ENCODE peak calls at places on chromosomes 7 and 10, in six cellular contexts. M is hepatocyte, H is fibroblast of lung, T is PC-3, I is GM23248, C is A673. E is an unnamed sample.

GRCh38 chr7:39749177-39749576 is 125.8 kb downstream of the RALA start:
- DNase-seq in M (no peak), H (peak; percentile 78), T (peak; percentile 14), I (peak; percentile 85), C (no peak), E (no peak)

GRCh38 chr7:100679129-100679926 is 5.8 kb downstream of the GNB2 start:
- DNase-seq in M (peak; percentile 26), H (no peak), T (no peak), I (peak; percentile 23), C (no peak), E (no peak)

GRCh38 chr7:28986723-28987122 is 28.6 kb upstream of the TRIL start:
- DNase-seq in M (peak; percentile 55), H (peak; percentile 82), T (no peak), I (peak; percentile 81), C (no peak), E (no peak)

GRCh38 chr7:25093268-25093802 is 31.7 kb downstream of the CYCS start:
- DNase-seq in M (peak; percentile 85), H (peak; percentile 61), T (peak; percentile 90), I (peak; percentile 85), C (peak; percentile 84), E (no peak)

GRCh38 chr10:924524-924859 is 7.0 kb downstream of the LARP4B start:
- DNase-seq in M (no peak), H (no peak), T (no peak), I (no peak), C (no peak), E (no peak)

GRCh38 chr7:142871260-142872105 is 14.1 kb downstream of the TRPV6 start:
- DNase-seq in M (no peak), H (no peak), T (no peak), I (no peak), C (no peak), E (no peak)

GRCh38 chr7:38462819-38463218 is 168.4 kb downstream of the AMPH start:
- DNase-seq in M (no peak), H (no peak), T (no peak), I (no peak), C (no peak), E (no peak)

GRCh38 chr7:152443586-152443985 is 7.8 kb upstream of the KMT2C start:
- DNase-seq in M (no peak), H (no peak), T (no peak), I (no peak), C (no peak), E (no peak)

GRCh38 chr10:12772797-12773587 is 228.5 kb downstream of the CCDC3 start:
- DNase-seq in M (no peak), H (no peak), T (no peak), I (no peak), C (no peak), E (no peak)

GRCh38 chr10:35545878-35546631 is 59.1 kb upstream of the GJD4 start:
- DNase-seq in M (no peak), H (peak; percentile 76), T (peak; percentile 81), I (peak; percentile 52), C (no peak), E (no peak)

GRCh38 chr10:116891208-116891607 is 41.9 kb downstream of the ENO4 start:
- DNase-seq in M (peak; percentile 38), H (peak; percentile 87), T (peak; percentile 94), I (peak; percentile 29), C (peak; percentile 97), E (peak; percentile 34)

GRCh38 chr7:127751723-127752448 is 99.9 kb downstream of the SND1 start:
- DNase-seq in M (no peak), H (peak; percentile 77), T (no peak), I (peak; percentile 13), C (no peak), E (no peak)

GRCh38 chr10:11300071-11300470 is 282.4 kb downstream of the CELF2 start:
- DNase-seq in M (no peak), H (no peak), T (no peak), I (no peak), C (no peak), E (no peak)

DNA sequence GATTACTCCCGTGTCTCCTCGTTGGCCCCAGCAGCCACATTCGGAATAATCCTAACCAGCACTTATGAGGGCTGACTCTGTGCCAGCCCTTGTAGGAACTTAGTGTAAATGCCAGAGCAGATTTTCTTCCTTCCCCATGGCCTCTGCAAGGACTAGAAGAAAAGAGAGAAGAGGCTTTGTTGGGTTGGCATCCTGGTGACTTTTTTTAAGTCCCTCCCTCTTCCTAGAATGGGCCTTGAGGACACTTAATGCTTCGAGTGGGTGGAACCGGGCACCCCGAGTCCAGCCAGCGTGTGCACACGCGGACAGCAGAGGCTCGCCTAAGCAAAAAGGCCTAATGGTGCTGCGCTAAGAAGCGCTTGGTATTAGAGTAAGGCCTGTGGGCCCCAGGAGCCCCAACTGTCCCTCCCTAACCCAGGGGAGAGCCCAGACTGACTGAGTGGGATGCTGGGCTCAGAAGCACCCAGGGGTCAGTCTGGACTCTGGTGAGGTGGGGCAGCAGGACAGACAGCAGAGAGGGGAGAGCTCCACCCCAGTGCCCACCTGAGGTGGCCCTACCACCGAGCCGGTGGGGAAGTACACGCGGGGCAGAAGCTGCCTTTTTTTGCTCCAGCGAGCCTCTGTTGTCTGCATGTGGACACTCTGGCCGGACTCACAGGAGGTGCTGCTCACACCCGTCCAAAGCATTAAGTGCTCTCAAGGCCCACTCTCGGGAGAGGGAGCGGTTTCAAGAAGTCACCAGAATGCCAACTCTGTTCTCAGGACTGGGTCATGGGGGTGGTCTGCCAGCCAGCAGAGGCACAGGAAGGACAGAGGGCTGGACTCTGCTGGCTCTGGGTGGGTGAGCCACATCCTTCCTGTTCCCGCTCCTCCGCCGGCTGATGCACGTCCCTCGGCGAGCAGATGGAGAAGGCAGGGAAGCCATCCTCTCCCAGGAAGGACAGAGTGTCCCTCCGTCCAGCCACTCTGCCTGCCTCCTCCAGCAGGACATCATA is 12.5 kb downstream of the ITPRIP start:
- DNase-seq in M (no peak), H (no peak), T (no peak), I (no peak), C (no peak), E (no peak)
- TF ChIP-seq EZH2 in M (no peak), H (no peak), T (no peak), I (no peak), C (no peak), E (no peak)

GRCh38 chr7:26245150-26245549 is 43.6 kb downstream of the CBX3 start:
- DNase-seq in M (no peak), H (no peak), T (no peak), I (no peak), C (no peak), E (no peak)
- H3K27ac ChIP-seq in M (no peak overlapping the region), H (no peak overlapping the region), T (no peak overlapping the region), I (no peak overlapping the region), C (no peak overlapping the region), E (no peak overlapping the region)

DNA sequence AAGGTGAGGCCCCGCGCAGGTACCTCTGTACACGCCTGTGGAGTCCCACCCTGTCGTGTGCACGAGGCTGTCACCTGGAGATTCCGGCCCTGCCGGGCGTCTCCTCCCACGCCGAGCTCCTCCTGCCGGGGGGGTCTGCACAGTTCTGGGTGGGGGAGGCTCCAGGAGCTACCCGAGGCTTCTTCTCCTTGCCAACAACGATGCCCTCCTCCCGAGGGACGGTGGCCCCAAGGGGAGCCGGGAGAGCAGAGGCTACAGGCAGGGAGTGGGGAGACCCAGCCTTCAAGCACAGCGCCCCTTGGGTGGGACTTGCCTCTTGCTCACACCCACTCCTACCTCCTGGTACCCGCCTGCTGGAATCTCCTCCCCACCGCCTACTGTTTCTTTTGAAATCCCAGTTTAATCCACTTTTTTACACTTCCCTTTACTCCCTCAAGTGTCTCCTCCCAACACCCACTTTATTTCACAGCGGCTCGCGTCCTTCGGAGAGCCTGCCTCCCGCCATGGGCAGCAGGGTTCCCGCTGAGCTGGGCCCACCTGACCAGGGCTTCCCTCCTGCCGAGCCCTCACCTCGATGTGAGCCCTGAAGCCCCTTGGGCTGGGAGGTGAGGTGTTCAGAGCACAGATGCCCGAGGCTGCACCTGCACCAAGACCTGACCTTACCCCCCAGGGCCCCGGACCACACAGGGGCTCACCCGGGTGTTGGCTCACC is 338.1 kb downstream of the DNAJB6 start:
- DNase-seq in M (no peak), H (no peak), T (no peak), I (no peak), C (no peak), E (no peak)
- H3K9me3 ChIP-seq in M (no peaks in the 10 kb centered on the region), H (no peaks in the 10 kb centered on the region), T (no peaks in the 10 kb centered on the region), I (no peaks in the 10 kb centered on the region), C (no peaks in the 10 kb centered on the region), E (no peaks in the 10 kb centered on the region)

DNA sequence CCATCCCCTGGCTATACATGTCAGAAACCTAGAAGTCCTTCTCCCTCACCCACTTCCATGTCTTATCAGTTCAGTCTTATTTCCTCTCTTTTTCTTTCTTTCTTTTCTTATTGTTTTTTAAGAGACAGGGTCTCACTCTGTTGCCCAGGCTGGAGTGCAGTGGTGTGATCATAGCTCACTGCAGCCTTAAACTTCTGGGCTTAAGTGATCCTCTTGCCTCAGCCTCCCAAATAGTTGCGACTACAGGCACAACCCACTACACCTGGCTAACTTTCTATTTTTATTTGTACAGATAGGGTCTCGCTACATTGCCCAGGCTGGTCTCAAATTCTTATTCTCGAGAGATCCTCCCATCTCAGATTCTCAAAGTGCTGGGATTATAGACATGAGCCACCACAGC is 2.8 kb downstream of the SFXN4 start:
- DNase-seq in M (no peak), H (no peak), T (no peak), I (no peak), C (no peak), E (no peak)
- TF ChIP-seq EZH2 in M (no peak), H (no peak), T (no peak), I (no peak), C (no peak), E (no peak)

GRCh38 chr10:75408512-75408881 is 6.9 kb upstream of the ZNF503 start:
- DNase-seq in M (peak; percentile 35), H (no peak), T (no peak), I (peak; percentile 29), C (no peak), E (no peak)
- H3K27ac ChIP-seq in M (peak overlapping the region; percentile 96), H (no peak overlapping the region), T (peak overlapping the region; percentile 73), I (no peak overlapping the region), C (no peak overlapping the region), E (no peak overlapping the region)

GRCh38 chr10:130745251-130745650 is 566.3 kb downstream of the TCERG1L start:
- DNase-seq in M (no peak), H (no peak), T (no peak), I (no peak), C (no peak), E (no peak)
- H3K9me3 ChIP-seq in M (no peaks in the 10 kb centered on the region), H (no peaks in the 10 kb centered on the region), T (no peaks in the 10 kb centered on the region), I (no peaks in the 10 kb centered on the region), C (no peaks in the 10 kb centered on the region), E (no peaks in the 10 kb centered on the region)

GRCh38 chr10:45375101-45375500 is 1.1 kb downstream of the ALOX5 start:
- DNase-seq in M (no peak), H (no peak), T (no peak), I (no peak), C (no peak), E (no peak)
- TF ChIP-seq EZH2 in M (no peak), H (no peak), T (no peak), I (no peak), C (no peak), E (no peak)

GRCh38 chr7:53811555-53812079 is 730.6 kb upstream of the VSTM2A start:
- DNase-seq in M (no peak), H (no peak), T (peak; percentile 50), I (no peak), C (no peak), E (no peak)
- H3K27ac ChIP-seq in M (no peak overlapping the region), H (no peak overlapping the region), T (peak overlapping the region; percentile 37), I (no peak overlapping the region), C (no peak overlapping the region), E (no peak overlapping the region)